ENCODE peak calls at places on chromosomes 7 and 10, in four cellular contexts. One of them, this sample, is unnamed.

GRCh38 chr10:26199841-26200240 is 16.7 kb upstream of the GAD2 start:
- DNase-seq in cardiac fibroblast: no peak
- DNase-seq in fibroblast of mammary gland: no peak
- DNase-seq in ELR: no peak
- DNase-seq in this sample: no peak

GRCh38 chr7:156612930-156613329 is 27.6 kb upstream of the RNF32 start:
- DNase-seq in cardiac fibroblast: no peak
- DNase-seq in fibroblast of mammary gland: no peak
- DNase-seq in ELR: no peak
- DNase-seq in this sample: no peak

GRCh38 chr7:152588350-152588749 is 87.6 kb downstream of the XRCC2 start:
- DNase-seq in cardiac fibroblast: peak; percentile 89
- DNase-seq in fibroblast of mammary gland: peak; percentile 72
- DNase-seq in ELR: peak; percentile 26
- DNase-seq in this sample: peak; percentile 59

GRCh38 chr7:131231381-131232220 is 96.1 kb upstream of the MKLN1 start:
- DNase-seq in cardiac fibroblast: peak; percentile 70
- DNase-seq in fibroblast of mammary gland: peak; percentile 59
- DNase-seq in ELR: peak; percentile 41
- DNase-seq in this sample: peak; percentile 57

GRCh38 chr7:43295429-43295828 is 183.0 kb downstream of the HECW1 start:
- DNase-seq in cardiac fibroblast: no peak
- DNase-seq in fibroblast of mammary gland: no peak
- DNase-seq in ELR: no peak
- DNase-seq in this sample: no peak

GRCh38 chr10:95866448-95866842 is 41.3 kb upstream of the CC2D2B start:
- DNase-seq in cardiac fibroblast: no peak
- DNase-seq in fibroblast of mammary gland: no peak
- DNase-seq in ELR: no peak
- DNase-seq in this sample: no peak

GRCh38 chr7:138608292-138608691 is 92.9 kb downstream of the SVOPL start:
- DNase-seq in cardiac fibroblast: peak; percentile 53
- DNase-seq in fibroblast of mammary gland: peak; percentile 15
- DNase-seq in ELR: peak; percentile 39
- DNase-seq in this sample: no peak

GRCh38 chr10:122232781-122233180 is 38.3 kb upstream of the BTBD16 start:
- DNase-seq in cardiac fibroblast: peak; percentile 91
- DNase-seq in fibroblast of mammary gland: peak; percentile 60
- DNase-seq in ELR: no peak
- DNase-seq in this sample: no peak

GRCh38 chr7:85529197-85529596 is 342.3 kb upstream of the SEMA3D start:
- DNase-seq in cardiac fibroblast: peak; percentile 82
- DNase-seq in fibroblast of mammary gland: peak; percentile 82
- DNase-seq in ELR: no peak
- DNase-seq in this sample: peak; percentile 2

GRCh38 chr10:61285749-61286148 is 167.4 kb downstream of the TMEM26 start:
- DNase-seq in cardiac fibroblast: peak; percentile 23
- DNase-seq in fibroblast of mammary gland: peak; percentile 62
- DNase-seq in ELR: no peak
- DNase-seq in this sample: no peak

This sample was measured in MCF 10A.